ENCODE peak calls at places on chromosomes 6 and 20, in seven cellular contexts. S, K, R, P, W, F and U are unnamed samples. For H3K4me1, the result is how much of the 10 kb centered on the place peaks cover.

GRCh38 chr6:149419696-149420404 is 19.8 kb downstream of the SUMO4 start:
- DNase-seq in S (no peak), K (no peak), R (no peak), P (no peak), W (no peak), F (no peak), U (no peak)

GRCh38 chr6:152220785-152221184 is 413.3 kb downstream of the ESR1 start:
- DNase-seq in S (no peak), K (no peak), R (no peak), P (no peak), W (no peak), F (no peak), U (no peak)

GRCh38 chr6:155481215-155481614 is 25.6 kb upstream of the NOX3 start:
- DNase-seq in S (no peak), K (no peak), R (no peak), P (no peak), W (no peak), F (no peak), U (no peak)

GRCh38 chr20:18404172-18404571 is 62.7 kb downstream of the DZANK1 start:
- DNase-seq in S (no peak), K (no peak), R (no peak), P (no peak), W (no peak), F (no peak), U (no peak)

GRCh38 chr6:17957904-17958303 is 29.5 kb downstream of the KIF13A start:
- DNase-seq in S (no peak), K (no peak), R (no peak), P (no peak), W (no peak), F (no peak), U (no peak)

GRCh38 chr6:136600818-136601217 is 50.6 kb upstream of the MAP7 start:
- DNase-seq in S (no peak), K (peak), R (no peak), P (no peak), W (no peak), F (no peak), U (no peak)

GRCh38 chr20:24620937-24621519 is 151.6 kb downstream of the SYNDIG1 start:
- DNase-seq in S (no peak), K (no peak), R (no peak), P (no peak), W (no peak), F (no peak), U (no peak)

GRCh38 chr6:87334683-87335082 is 5.6 kb upstream of the GJB7 start:
- DNase-seq in S (no peak), K (no peak), R (no peak), P (no peak), W (no peak), F (no peak), U (no peak)

DNA sequence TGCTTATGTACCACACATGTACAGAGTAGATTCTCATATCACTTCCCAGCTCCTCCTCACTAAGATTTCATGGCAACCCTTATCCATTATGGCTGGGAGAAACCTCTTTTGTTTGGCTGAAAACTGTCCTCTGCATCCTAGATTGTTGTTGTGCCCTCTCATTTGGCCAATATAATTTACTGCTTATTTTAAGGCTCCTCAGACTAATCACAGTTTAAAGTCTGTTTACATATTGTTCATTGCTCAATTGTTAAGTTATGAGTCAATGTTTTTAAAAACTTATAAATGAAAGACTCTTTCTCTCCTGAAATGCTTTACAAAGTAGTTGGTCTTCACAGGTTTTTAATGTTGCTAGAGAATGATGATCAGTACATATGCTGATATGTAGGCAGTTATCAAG is 57.3 kb downstream of the FAM83B start:
- DNase-seq in S (no peak), K (no peak), R (no peak), P (no peak), W (no peak), F (no peak), U (no peak)
- H3K27ac ChIP-seq in S (no peak), K (no peak), R (no peak), P (no peak), W (no peak), F (no peak), U (no peak)

GRCh38 chr20:53658973-53659372 is 65.3 kb upstream of the ZNF217 start:
- DNase-seq in S (no peak), K (no peak), R (no peak), P (no peak), W (no peak), F (no peak), U (no peak)
- H3K4me1 ChIP-seq in S (under half), K (under half), R (under half), P (under half), W (under half), F (under half), U (under half)

GRCh38 chr20:13147071-13147961 is 73.8 kb upstream of the ISM1 start:
- DNase-seq in S (no peak), K (peak), R (no peak), P (no peak), W (no peak), F (no peak), U (no peak)
- H3K27ac ChIP-seq in S (no peak), K (peak), R (no peak), P (no peak), W (no peak), F (no peak), U (no peak)

GRCh38 chr6:11430036-11430435 is 107.5 kb upstream of the TMEM170B start:
- DNase-seq in S (no peak), K (no peak), R (no peak), P (no peak), W (no peak), F (no peak), U (no peak)

GRCh38 chr6:11432713-11433450 is 104.7 kb upstream of the TMEM170B start:
- DNase-seq in S (no peak), K (no peak), R (no peak), P (no peak), W (no peak), F (no peak), U (no peak)

GRCh38 chr6:11432091-11432490 is 105.5 kb upstream of the TMEM170B start:
- DNase-seq in S (no peak), K (no peak), R (no peak), P (no peak), W (no peak), F (no peak), U (no peak)

GRCh38 chr6:11429577-11429976 is 108.0 kb upstream of the TMEM170B start:
- DNase-seq in S (no peak), K (no peak), R (no peak), P (no peak), W (no peak), F (no peak), U (no peak)

DNA sequence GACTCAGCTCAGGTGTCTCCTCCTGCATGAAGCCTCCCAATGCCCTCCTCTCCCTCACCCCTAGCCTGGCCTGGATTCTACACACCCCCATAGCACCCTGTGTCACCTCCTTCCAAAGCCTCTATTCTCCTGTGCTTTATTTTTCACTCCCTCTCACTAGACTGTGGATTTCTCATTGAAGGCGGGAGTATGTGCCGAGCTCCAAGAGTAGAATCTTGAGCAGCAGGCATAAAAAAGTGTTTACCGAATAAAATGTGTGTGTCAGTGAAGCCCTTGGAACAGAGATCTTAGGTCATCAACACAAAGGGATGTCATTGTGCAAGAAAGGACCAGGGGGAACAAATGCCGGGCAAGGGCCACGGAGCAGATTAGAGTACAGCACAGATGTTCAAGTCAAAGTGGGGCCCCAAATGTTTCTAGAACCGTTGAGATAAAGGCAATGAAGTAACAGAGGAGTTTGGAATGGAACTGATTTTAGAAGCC is 106.1 kb upstream of the TMEM170B start:
- DNase-seq in S (no peak), K (no peak), R (no peak), P (no peak), W (no peak), F (no peak), U (no peak)
- H3K4me1 ChIP-seq in S (half or more), K (under half), R (under half), P (under half), W (under half), F (under half), U (under half)

DNA sequence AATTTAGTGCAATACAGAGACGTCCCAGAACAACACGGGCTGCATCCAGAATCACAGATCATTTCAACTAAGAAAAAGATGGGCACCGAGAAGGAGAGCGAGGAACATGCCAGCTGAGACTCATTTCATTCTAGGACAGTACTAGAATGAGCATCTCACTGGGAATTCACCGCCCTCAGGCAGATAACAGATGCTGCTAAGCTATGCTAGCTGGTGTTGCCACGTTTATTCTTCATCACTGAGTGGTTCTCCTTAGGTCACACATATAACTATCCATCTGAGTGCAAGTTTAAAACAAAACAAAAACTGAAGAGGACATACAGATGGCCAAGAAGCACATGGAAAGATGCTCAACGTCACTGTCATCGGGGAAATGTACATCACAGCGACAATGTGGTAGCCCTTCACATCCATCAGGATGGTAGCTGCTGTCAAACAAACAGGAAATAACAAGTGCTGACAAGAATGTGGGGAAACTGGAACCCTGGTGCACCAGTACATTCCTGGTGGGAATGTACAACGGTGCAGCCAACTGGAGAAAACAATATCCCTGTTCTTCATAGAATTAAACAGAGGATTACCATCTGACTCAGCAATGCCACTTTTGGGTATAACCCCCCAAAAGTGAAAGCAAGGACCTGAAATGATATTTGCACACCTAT is 97.6 kb downstream of the SLC22A23 start:
- DNase-seq in S (no peak), K (no peak), R (no peak), P (no peak), W (no peak), F (no peak), U (no peak)
- H3K27ac ChIP-seq in S (no peak), K (no peak), R (no peak), P (no peak), W (no peak), F (no peak), U (no peak)

DNA sequence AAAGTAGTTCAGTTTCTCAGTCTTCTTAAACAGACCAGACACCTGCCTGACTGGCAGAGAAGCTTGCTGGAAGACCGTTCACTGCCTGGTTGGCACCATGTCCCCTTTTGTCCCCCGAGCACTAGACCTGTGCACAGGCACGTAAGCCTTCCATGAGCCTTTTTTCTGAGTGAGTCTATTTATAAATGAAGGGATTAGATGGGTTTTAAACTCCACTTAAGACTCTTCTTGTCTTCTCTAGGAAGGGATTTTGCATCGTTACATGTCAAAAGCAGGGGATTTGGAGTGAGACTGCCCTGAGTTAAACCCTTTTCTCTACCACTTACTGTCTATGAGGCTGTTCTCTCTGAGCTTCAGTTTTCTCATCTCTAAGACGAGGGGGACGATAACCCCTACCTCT is 37.6 kb downstream of the STK35 start:
- DNase-seq in S (no peak), K (no peak), R (no peak), P (no peak), W (peak), F (no peak), U (no peak)
- H3K4me1 ChIP-seq in S (under half), K (under half), R (under half), P (under half), W (under half), F (half or more), U (under half)

GRCh38 chr6:39225543-39225942 is 3.7 kb downstream of the KCNK5 start:
- DNase-seq in S (no peak), K (no peak), R (peak), P (peak), W (no peak), F (no peak), U (no peak)

GRCh38 chr6:39224058-39224457 is 5.2 kb downstream of the KCNK5 start:
- DNase-seq in S (no peak), K (no peak), R (no peak), P (no peak), W (no peak), F (no peak), U (no peak)

GRCh38 chr6:39223535-39223934 is 5.7 kb downstream of the KCNK5 start:
- DNase-seq in S (no peak), K (no peak), R (no peak), P (no peak), W (no peak), F (no peak), U (no peak)

GRCh38 chr6:39225946-39226437 is 3.3 kb downstream of the KCNK5 start:
- DNase-seq in S (no peak), K (no peak), R (peak), P (no peak), W (no peak), F (no peak), U (no peak)

GRCh38 chr6:39224523-39225182 is 4.6 kb downstream of the KCNK5 start:
- DNase-seq in S (no peak), K (no peak), R (no peak), P (peak), W (no peak), F (no peak), U (no peak)
- H3K27ac ChIP-seq in S (no peak), K (no peak), R (peak), P (peak), W (no peak), F (no peak), U (no peak)

DNA sequence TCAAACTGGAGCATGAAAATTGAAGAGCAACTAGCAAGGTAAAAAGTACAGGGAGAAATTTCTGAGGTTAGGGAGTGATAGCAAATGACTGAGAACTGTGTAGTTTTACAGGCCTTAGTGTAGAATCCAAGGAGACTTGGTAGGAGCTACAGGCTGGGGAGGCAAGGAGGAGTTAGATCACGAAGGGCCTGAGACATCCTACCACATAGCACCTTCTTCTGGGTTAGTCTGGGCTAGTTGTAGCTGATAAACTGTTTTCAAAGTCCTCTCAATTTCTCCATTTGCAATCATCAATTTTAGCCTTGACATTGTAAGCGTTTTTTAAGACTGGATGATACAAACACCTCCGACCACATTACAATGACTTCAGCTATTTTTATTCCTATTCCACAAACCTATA is 209.7 kb downstream of the TMEM200A start:
- DNase-seq in S (no peak), K (no peak), R (no peak), P (no peak), W (no peak), F (no peak), U (no peak)
- H3K4me1 ChIP-seq in S (under half), K (under half), R (under half), P (under half), W (under half), F (under half), U (under half)